ENCODE peak calls at places on chromosomes 11 and 22, in six cellular contexts. N is bronchial epithelial cell, M is GM20000, X is H9, T is fibroblast of the aortic adventitia, H is psoas muscle. L is an unnamed sample.

GRCh38 chr22:24588756-24589481 is 4.0 kb downstream of the LRRC75B start:
- DNase-seq in N (no peak), M (no peak), X (no peak), T (no peak), H (no peak), L (no peak)

GRCh38 chr11:65445604-65446445 is 23.2 kb downstream of the NEAT1 start:
- DNase-seq in N (peak), M (no peak), X (no peak), T (peak), H (peak), L (no peak)

GRCh38 chr11:62221498-62221897 is 13.0 kb downstream of the SCGB2A1 start:
- DNase-seq in N (no peak), M (no peak), X (no peak), T (no peak), H (no peak), L (no peak)

GRCh38 chr11:112632866-112633505 is 328.2 kb upstream of the NCAM1 start:
- DNase-seq in N (peak), M (no peak), X (no peak), T (peak), H (no peak), L (no peak)

GRCh38 chr11:126307706-126308105 is 3.8 kb downstream of the DCPS start:
- DNase-seq in N (peak), M (no peak), X (peak), T (peak), H (no peak), L (no peak)

GRCh38 chr11:36214484-36214883 is 74.7 kb downstream of the COMMD9 start:
- DNase-seq in N (peak), M (no peak), X (no peak), T (no peak), H (no peak), L (no peak)

GRCh38 chr11:61893981-61894380 is 2.6 kb upstream of the FADS3 start:
- DNase-seq in N (peak), M (no peak), X (no peak), T (peak), H (no peak), L (no peak)

GRCh38 chr22:49415219-49415951 is 412.3 kb downstream of the BRD1 start:
- DNase-seq in N (no peak), M (no peak), X (no peak), T (no peak), H (no peak), L (no peak)

GRCh38 chr11:92765965-92766371 is 203.5 kb upstream of the MTNR1B start:
- DNase-seq in N (no peak), M (no peak), X (peak), T (peak), H (peak), L (no peak)

GRCh38 chr11:3984896-3985295 is 109.7 kb upstream of the RRM1 start:
- DNase-seq in N (no peak), M (no peak), X (peak), T (no peak), H (no peak), L (no peak)

GRCh38 chr11:132670921-132671675 is 861.2 kb downstream of the OPCML start:
- DNase-seq in N (no peak), M (no peak), X (no peak), T (no peak), H (no peak), L (no peak)

GRCh38 chr11:39190751-39191150 is 2268.7 kb downstream of the LRRC4C start:
- DNase-seq in N (no peak), M (no peak), X (no peak), T (no peak), H (no peak), L (no peak)

GRCh38 chr11:12964650-12965049 is 44.5 kb upstream of the RASSF10 start:
- DNase-seq in N (no peak), M (no peak), X (no peak), T (no peak), H (no peak), L (no peak)
- TF ChIP-seq CTCF in N (no peak), M (no peak), X (no peak), T (no peak), H (no peak), L (no peak)

GRCh38 chr22:36953239-36954080 is 40.0 kb downstream of the CSF2RB start:
- DNase-seq in N (no peak), M (no peak), X (no peak), T (no peak), H (no peak), L (no peak)

GRCh38 chr22:36954251-36955014 is 41.0 kb downstream of the CSF2RB start:
- DNase-seq in N (no peak), M (peak), X (no peak), T (no peak), H (no peak), L (no peak)

GRCh38 chr22:36951746-36952145 is 38.3 kb downstream of the CSF2RB start:
- DNase-seq in N (no peak), M (no peak), X (no peak), T (no peak), H (no peak), L (no peak)

GRCh38 chr22:36958366-36958765 is 44.9 kb downstream of the CSF2RB start:
- DNase-seq in N (no peak), M (no peak), X (no peak), T (no peak), H (no peak), L (no peak)

GRCh38 chr22:36955691-36956090 is 42.3 kb downstream of the CSF2RB start:
- DNase-seq in N (peak), M (no peak), X (no peak), T (no peak), H (no peak), L (no peak)
- TF ChIP-seq CTCF in N (no peak), M (no peak), X (no peak), T (no peak), H (no peak), L (no peak)

DNA sequence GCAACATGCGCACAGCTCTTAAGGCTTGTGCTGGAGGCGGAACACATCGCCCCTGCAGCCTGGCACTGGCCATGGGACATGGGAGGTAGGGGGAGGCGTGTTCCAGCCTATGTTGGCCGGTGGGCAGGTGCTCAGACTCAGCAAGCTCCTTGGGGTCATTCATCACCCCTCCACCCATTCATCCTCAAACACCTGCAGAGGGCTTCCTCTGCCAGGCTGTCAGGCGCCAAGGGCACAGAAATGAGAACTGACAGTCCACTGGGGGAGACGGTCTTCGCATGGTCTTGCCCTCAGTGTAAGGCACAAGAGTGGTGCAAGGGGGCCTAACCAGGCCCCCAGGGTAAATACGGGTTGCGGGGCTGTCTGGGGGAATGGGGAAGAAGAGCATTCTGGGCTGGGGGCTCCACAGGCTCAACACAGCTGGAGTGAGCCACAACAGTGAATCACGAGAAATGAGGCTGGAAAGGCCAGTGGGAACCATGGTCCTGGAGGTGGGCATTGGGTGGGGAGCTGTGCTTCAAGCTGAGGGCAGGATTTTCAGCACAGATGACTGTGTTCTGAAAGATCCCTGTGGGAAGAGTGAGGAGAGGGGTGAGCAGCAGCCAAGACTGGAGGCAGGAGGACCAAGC is 55.4 kb downstream of the ARFGAP3 start:
- DNase-seq in N (no peak), M (no peak), X (peak), T (no peak), H (no peak), L (no peak)
- TF ChIP-seq CTCF in N (no peak), M (no peak), X (no peak), T (no peak), H (no peak), L (no peak)

DNA sequence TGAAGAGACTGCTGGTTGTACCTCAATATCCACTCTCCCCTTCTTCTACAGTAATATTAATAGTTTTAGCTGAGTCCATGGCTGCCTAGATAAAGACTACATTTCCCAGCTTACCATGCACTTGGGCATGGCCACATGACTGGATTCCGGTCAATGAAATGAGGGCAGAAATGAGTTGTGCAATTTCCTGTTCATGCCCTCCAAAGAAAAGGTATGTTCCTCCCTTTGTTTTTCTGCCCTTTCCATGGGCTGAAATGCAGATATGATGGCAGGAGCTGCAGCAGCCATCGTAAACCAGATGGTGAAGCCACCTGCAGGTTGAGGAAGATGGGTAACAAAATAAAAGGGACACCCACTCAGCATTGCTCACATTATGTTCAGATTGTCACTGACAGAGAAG is 15.3 kb upstream of the ELFN2 start:
- DNase-seq in N (peak), M (no peak), X (no peak), T (peak), H (no peak), L (no peak)
- TF ChIP-seq CTCF in N (no peak), M (no peak), X (no peak), T (no peak), H (no peak), L (no peak)